ENCODE peak calls at places on chromosomes 1 and 21, in ten cellular contexts. E is neuronal stem cell; A is hepatocyte; F is pancreas; S is heart right ventricle; J is heart left ventricle; X is tibial artery; D is psoas muscle; P is esophagus squamous epithelium; L is CD4-positive, CD25-positive, alpha-beta regulatory T cell. R is an unnamed sample.

GRCh38 chr1:23984417-23985186 is 4.5 kb upstream of the SRSF10 start:
- DNase-seq in E (no peak), A (peak), F (no peak), S (no peak), J (no peak), X (no peak), D (no peak), P (no peak), L (no peak), R (no peak)

GRCh38 chr1:64663654-64664053 is 81.2 kb upstream of the RAVER2 start:
- DNase-seq in E (peak), A (peak), F (no peak), S (no peak), J (no peak), X (no peak), D (no peak), P (no peak), L (peak), R (no peak)

GRCh38 chr1:246212013-246212412 is 295.1 kb downstream of the SMYD3 start:
- DNase-seq in E (no peak), A (no peak), F (no peak), S (no peak), J (no peak), X (no peak), D (no peak), P (no peak), L (no peak), R (no peak)

GRCh38 chr1:54274448-54274847 is 74.5 kb downstream of the MRPL37 start:
- DNase-seq in E (no peak), A (no peak), F (no peak), S (no peak), J (no peak), X (no peak), D (no peak), P (no peak), L (no peak), R (no peak)

GRCh38 chr1:7406641-7407546 is 364.2 kb upstream of the VAMP3 start:
- DNase-seq in E (no peak), A (no peak), F (no peak), S (no peak), J (no peak), X (peak), D (no peak), P (no peak), L (no peak), R (no peak)

GRCh38 chr1:12565094-12565965 is 52.7 kb downstream of the DHRS3 start:
- DNase-seq in E (no peak), A (no peak), F (no peak), S (no peak), J (peak), X (peak), D (no peak), P (no peak), L (no peak), R (no peak)

GRCh38 chr21:25369524-25370300 is 237.6 kb downstream of the MRPL39 start:
- DNase-seq in E (no peak), A (no peak), F (no peak), S (no peak), J (no peak), X (no peak), D (no peak), P (no peak), L (no peak), R (no peak)

GRCh38 chr21:32021319-32022027 is 148.7 kb downstream of the HUNK start:
- DNase-seq in E (no peak), A (peak), F (peak), S (peak), J (peak), X (peak), D (peak), P (no peak), L (no peak), R (no peak)

GRCh38 chr1:201593200-201593828 is 54.4 kb downstream of the NAV1 start:
- DNase-seq in E (no peak), A (peak), F (no peak), S (no peak), J (no peak), X (peak), D (peak), P (no peak), L (no peak), R (peak)

GRCh38 chr1:39653546-39654031 is 14.1 kb upstream of the HEYL start:
- DNase-seq in E (peak), A (peak), F (peak), S (peak), J (peak), X (peak), D (peak), P (no peak), L (peak), R (peak)

GRCh38 chr1:36303650-36304360 is 2.4 kb upstream of the SH3D21 start:
- DNase-seq in E (no peak), A (no peak), F (no peak), S (no peak), J (no peak), X (no peak), D (no peak), P (no peak), L (no peak), R (no peak)

GRCh38 chr1:11448375-11449085 is 30.4 kb upstream of the DISP3 start:
- DNase-seq in E (no peak), A (no peak), F (no peak), S (no peak), J (no peak), X (no peak), D (no peak), P (no peak), L (no peak), R (no peak)

GRCh38 chr21:36835383-36835795 is 131.1 kb downstream of the HLCS start:
- DNase-seq in E (no peak), A (no peak), F (no peak), S (peak), J (no peak), X (no peak), D (peak), P (no peak), L (no peak), R (no peak)

GRCh38 chr1:179322481-179323026 is 29.0 kb downstream of the SOAT1 start:
- DNase-seq in E (no peak), A (no peak), F (no peak), S (no peak), J (no peak), X (no peak), D (no peak), P (no peak), L (no peak), R (no peak)

GRCh38 chr1:93703649-93704048 is 22.0 kb upstream of the BCAR3 start:
- DNase-seq in E (no peak), A (peak), F (no peak), S (no peak), J (no peak), X (no peak), D (no peak), P (no peak), L (no peak), R (no peak)

GRCh38 chr1:26730695-26731094 is 34.9 kb downstream of the ARID1A start:
- DNase-seq in E (no peak), A (no peak), F (no peak), S (no peak), J (no peak), X (no peak), D (no peak), P (no peak), L (no peak), R (no peak)

GRCh38 chr1:184447651-184448185 is 60.9 kb downstream of the C1orf21 start:
- DNase-seq in E (no peak), A (no peak), F (no peak), S (no peak), J (no peak), X (no peak), D (no peak), P (no peak), L (no peak), R (no peak)

GRCh38 chr21:41561701-41562100 is 53.7 kb upstream of the TMPRSS2 start:
- DNase-seq in E (no peak), A (no peak), F (no peak), S (no peak), J (no peak), X (no peak), D (no peak), P (no peak), L (no peak), R (no peak)

GRCh38 chr1:10339815-10340214 is 59.0 kb upstream of the PGD start:
- DNase-seq in E (peak), A (peak), F (no peak), S (peak), J (peak), X (no peak), D (no peak), P (no peak), L (no peak), R (no peak)

GRCh38 chr1:3523980-3524379 is 69.5 kb downstream of the ARHGEF16 start:
- DNase-seq in E (no peak), A (no peak), F (no peak), S (no peak), J (no peak), X (no peak), D (no peak), P (no peak), L (no peak), R (no peak)

GRCh38 chr1:2785631-2786328 is 15.7 kb downstream of the TTC34 start:
- DNase-seq in E (no peak), A (no peak), F (peak), S (no peak), J (peak), X (peak), D (peak), P (no peak), L (no peak), R (peak)

GRCh38 chr1:54803761-54804470 is 2.8 kb upstream of the TTC22 start:
- DNase-seq in E (no peak), A (no peak), F (no peak), S (no peak), J (no peak), X (peak), D (peak), P (no peak), L (no peak), R (peak)

GRCh38 chr1:3061981-3062615 is 6.9 kb upstream of the PRDM16 start:
- DNase-seq in E (no peak), A (no peak), F (peak), S (no peak), J (peak), X (no peak), D (no peak), P (no peak), L (no peak), R (no peak)

GRCh38 chr1:62263006-62263812 is 56.0 kb downstream of the KANK4 start:
- DNase-seq in E (peak), A (no peak), F (no peak), S (no peak), J (no peak), X (no peak), D (no peak), P (no peak), L (no peak), R (no peak)

GRCh38 chr1:156608036-156608674 is 6.9 kb upstream of the GPATCH4 start:
- DNase-seq in E (no peak), A (peak), F (peak), S (no peak), J (no peak), X (no peak), D (no peak), P (no peak), L (peak), R (peak)

GRCh38 chr1:33081554-33082305 is 777 bp downstream of the AZIN2 start:
- DNase-seq in E (no peak), A (peak), F (no peak), S (no peak), J (no peak), X (no peak), D (no peak), P (no peak), L (no peak), R (no peak)

GRCh38 chr1:4711191-4711915 is 56.9 kb downstream of the AJAP1 start:
- DNase-seq in E (no peak), A (peak), F (no peak), S (no peak), J (no peak), X (no peak), D (no peak), P (no peak), L (no peak), R (no peak)

GRCh38 chr1:214445201-214445600 is 106.2 kb downstream of the PTPN14 start:
- DNase-seq in E (no peak), A (no peak), F (no peak), S (no peak), J (no peak), X (no peak), D (no peak), P (no peak), L (no peak), R (no peak)

GRCh38 chr1:113793878-113794834 is 18.1 kb downstream of the RSBN1 start:
- DNase-seq in E (no peak), A (peak), F (no peak), S (no peak), J (no peak), X (no peak), D (no peak), P (no peak), L (no peak), R (no peak)

GRCh38 chr1:116286541-116286971 is 86.5 kb upstream of the ATP1A1 start:
- DNase-seq in E (no peak), A (no peak), F (no peak), S (no peak), J (no peak), X (no peak), D (no peak), P (no peak), L (no peak), R (no peak)

GRCh38 chr1:116287341-116288200 is 85.5 kb upstream of the ATP1A1 start:
- DNase-seq in E (no peak), A (no peak), F (no peak), S (no peak), J (no peak), X (no peak), D (no peak), P (no peak), L (no peak), R (no peak)

GRCh38 chr1:116289219-116289618 is 83.8 kb upstream of the ATP1A1 start:
- DNase-seq in E (no peak), A (no peak), F (no peak), S (no peak), J (no peak), X (no peak), D (no peak), P (no peak), L (no peak), R (no peak)

GRCh38 chr1:116290085-116290670 is 82.9 kb upstream of the ATP1A1 start:
- DNase-seq in E (no peak), A (no peak), F (no peak), S (no peak), J (no peak), X (no peak), D (no peak), P (no peak), L (no peak), R (no peak)

GRCh38 chr1:116288201-116288598 is 84.8 kb upstream of the ATP1A1 start:
- DNase-seq in E (no peak), A (no peak), F (no peak), S (no peak), J (no peak), X (no peak), D (no peak), P (no peak), L (no peak), R (no peak)
- H3K27ac ChIP-seq in E (no peak), A (no peak), F (no peak), S (no peak), J (no peak), X (no peak), D (no peak), P (no peak), L (no peak), R (no peak)

GRCh38 chr1:231422798-231423309 is 767 bp upstream of the EGLN1 start:
- DNase-seq in E (no peak), A (no peak), F (no peak), S (no peak), J (no peak), X (no peak), D (no peak), P (no peak), L (no peak), R (no peak)
- H3K27ac ChIP-seq in E (peak), A (peak), F (peak), S (peak), J (peak), X (peak), D (peak), P (peak), L (peak), R (peak)

GRCh38 chr1:235083589-235084323 is 44.9 kb downstream of the TOMM20 start:
- DNase-seq in E (peak), A (peak), F (peak), S (peak), J (peak), X (peak), D (peak), P (peak), L (peak), R (peak)
- H3K27ac ChIP-seq in E (peak), A (peak), F (peak), S (peak), J (peak), X (peak), D (peak), P (peak), L (no peak), R (peak)

GRCh38 chr1:193113258-193113991 is 8.2 kb upstream of the GLRX2 start:
- DNase-seq in E (no peak), A (no peak), F (no peak), S (no peak), J (no peak), X (no peak), D (no peak), P (no peak), L (no peak), R (no peak)

GRCh38 chr1:193109619-193110018 is 4.4 kb upstream of the GLRX2 start:
- DNase-seq in E (no peak), A (no peak), F (no peak), S (no peak), J (no peak), X (no peak), D (no peak), P (no peak), L (no peak), R (no peak)

GRCh38 chr1:193110246-193110645 is 5.0 kb upstream of the GLRX2 start:
- DNase-seq in E (no peak), A (no peak), F (no peak), S (no peak), J (no peak), X (no peak), D (no peak), P (no peak), L (no peak), R (no peak)

GRCh38 chr1:193110864-193111263 is 5.7 kb upstream of the GLRX2 start:
- DNase-seq in E (no peak), A (no peak), F (no peak), S (no peak), J (no peak), X (no peak), D (no peak), P (no peak), L (no peak), R (no peak)

DNA sequence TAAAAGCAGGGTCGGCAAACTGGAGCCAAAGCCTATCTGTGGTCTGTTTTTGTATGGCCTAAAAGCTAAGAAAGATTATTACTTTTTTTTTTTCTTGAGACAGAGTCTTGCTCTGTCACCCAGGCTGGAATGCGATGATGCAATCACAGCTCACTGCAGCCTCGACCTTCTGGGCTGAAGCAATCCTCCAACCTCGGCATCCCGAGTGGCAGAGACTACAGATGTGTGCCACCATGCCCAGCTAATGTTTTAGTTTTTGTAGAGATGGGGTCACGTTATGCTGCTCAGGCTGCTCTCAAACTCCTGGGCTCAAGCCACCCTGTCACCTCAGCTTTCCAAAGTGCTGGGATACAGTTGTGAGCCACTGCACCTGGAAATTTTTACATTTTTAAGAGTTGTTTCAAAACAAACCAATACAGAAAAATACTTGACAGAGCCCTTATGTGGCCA is 6.5 kb upstream of the GLRX2 start:
- DNase-seq in E (no peak), A (peak), F (no peak), S (peak), J (no peak), X (peak), D (peak), P (no peak), L (no peak), R (peak)
- H3K27ac ChIP-seq in E (no peak), A (peak), F (no peak), S (no peak), J (no peak), X (peak), D (peak), P (peak), L (no peak), R (peak)

GRCh38 chr21:46117586-46118304 is 19.8 kb downstream of the COL6A2 start:
- DNase-seq in E (no peak), A (no peak), F (peak), S (peak), J (no peak), X (no peak), D (no peak), P (no peak), L (no peak), R (peak)
- H3K27ac ChIP-seq in E (no peak), A (no peak), F (no peak), S (no peak), J (no peak), X (no peak), D (no peak), P (no peak), L (no peak), R (no peak)

GRCh38 chr1:198650506-198650905 is 11.7 kb downstream of the PTPRC start:
- DNase-seq in E (no peak), A (no peak), F (no peak), S (no peak), J (no peak), X (no peak), D (no peak), P (no peak), L (no peak), R (no peak)
- H3K27ac ChIP-seq in E (no peak), A (no peak), F (no peak), S (no peak), J (peak), X (no peak), D (no peak), P (no peak), L (peak), R (no peak)

DNA sequence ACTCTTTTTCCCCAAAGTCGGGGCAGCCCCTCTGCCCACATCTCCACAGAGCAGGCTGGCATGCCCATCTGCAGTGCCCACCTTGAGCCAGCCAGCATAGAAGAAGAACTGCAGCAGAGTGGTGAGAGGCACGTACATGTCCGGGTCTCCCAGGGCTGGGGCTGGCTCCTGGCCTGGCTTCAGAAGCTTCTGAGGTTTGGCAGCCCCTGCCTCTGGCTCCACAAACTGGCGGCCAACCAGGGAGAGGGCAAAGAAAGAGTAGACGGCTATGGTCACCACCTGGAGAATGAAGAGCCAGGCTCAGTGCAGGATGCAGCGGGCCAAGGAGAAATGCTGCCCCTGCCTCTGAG is 3.0 kb downstream of the BEST4 start:
- DNase-seq in E (no peak), A (no peak), F (no peak), S (no peak), J (no peak), X (no peak), D (no peak), P (no peak), L (no peak), R (no peak)
- H3K27ac ChIP-seq in E (no peak), A (no peak), F (no peak), S (no peak), J (no peak), X (peak), D (no peak), P (no peak), L (no peak), R (no peak)

DNA sequence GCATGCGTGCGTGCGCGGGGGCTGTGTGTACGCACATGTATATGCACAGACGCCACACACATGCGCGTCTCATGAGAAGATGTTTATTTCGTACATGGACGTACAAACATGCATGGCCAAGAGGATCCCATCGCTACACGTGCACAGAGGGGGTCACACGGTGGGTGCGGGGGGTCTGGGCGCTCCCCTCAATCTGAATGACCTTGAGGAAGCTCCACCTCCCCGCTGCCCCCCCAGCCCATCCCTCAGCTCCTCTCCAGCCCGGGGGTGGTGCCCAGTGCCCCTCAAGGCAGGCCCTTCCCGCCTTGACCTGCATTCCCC is 1.5 kb downstream of the TMEM240 start:
- DNase-seq in E (no peak), A (no peak), F (no peak), S (no peak), J (no peak), X (no peak), D (no peak), P (no peak), L (no peak), R (no peak)
- H3K27ac ChIP-seq in E (no peak), A (no peak), F (no peak), S (peak), J (no peak), X (peak), D (no peak), P (no peak), L (no peak), R (no peak)

DNA sequence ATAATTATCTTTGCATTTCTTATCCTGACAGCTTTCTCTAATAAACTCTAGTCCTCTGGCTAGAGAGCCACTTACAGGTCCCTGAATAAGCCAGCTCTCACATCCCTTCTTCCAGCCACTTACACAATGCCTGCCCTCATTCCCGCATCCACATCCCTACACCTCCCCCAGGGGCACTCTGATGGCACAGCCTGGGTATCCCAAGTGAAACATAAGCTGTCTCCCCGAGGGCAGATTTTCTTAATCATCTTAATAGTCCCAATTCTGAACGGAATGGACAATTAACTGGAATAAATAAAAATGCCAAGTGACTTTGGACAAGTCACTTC is 4.9 kb downstream of the RHOC start:
- DNase-seq in E (no peak), A (no peak), F (no peak), S (no peak), J (no peak), X (no peak), D (no peak), P (no peak), L (no peak), R (no peak)
- H3K27ac ChIP-seq in E (no peak), A (peak), F (no peak), S (peak), J (peak), X (peak), D (peak), P (peak), L (no peak), R (peak)

GRCh38 chr1:226364129-226364899 is 43.6 kb downstream of the PARP1 start:
- DNase-seq in E (no peak), A (no peak), F (no peak), S (peak), J (no peak), X (no peak), D (peak), P (no peak), L (no peak), R (no peak)
- H3K27ac ChIP-seq in E (no peak), A (no peak), F (no peak), S (peak), J (peak), X (no peak), D (peak), P (no peak), L (no peak), R (no peak)

R was measured in uterus.